ENCODE peak calls at places on chromosomes 11 and 22, in four cellular contexts. B is CD4-positive, alpha-beta T cell; C is caudate nucleus; S is stimulated activated CD4-positive, alpha-beta T cell treated with anti-CD3 and anti-CD28 coated beads, Interleukin-15, amount 100 ng/mL, for 48 hours. K is an unnamed sample.

GRCh38 chr22:46010177-46010867 is 33.4 kb upstream of the WNT7B start:
- DNase-seq in S (no peak), C (no peak), B (no peak), K (no peak)

GRCh38 chr11:76335827-76336226 is 45.1 kb downstream of the THAP12 start:
- DNase-seq in S (no peak), C (no peak), B (no peak), K (no peak)

GRCh38 chr11:73949912-73950311 is 914 bp upstream of the DNAJB13 start:
- DNase-seq in S (no peak), B (no peak), C (no peak), K (no peak)

GRCh38 chr11:35166369-35167360 is 27.7 kb downstream of the CD44 start:
- DNase-seq in C (no peak), B (no peak), S (no peak), K (peak)

GRCh38 chr22:24145446-24146189 is 35.7 kb upstream of the SUSD2 start:
- DNase-seq in S (no peak), B (no peak), C (no peak), K (no peak)

GRCh38 chr11:95371147-95371546 is 140.1 kb upstream of the SESN3 start:
- DNase-seq in S (no peak), B (no peak), C (no peak), K (no peak)

GRCh38 chr22:41286639-41287091 is 678 bp upstream of the RANGAP1 start:
- DNase-seq in C (no peak), S (peak), B (peak), K (peak)

GRCh38 chr22:44033689-44034088 is 9.6 kb downstream of the PARVB start:
- DNase-seq in B (no peak), S (no peak), C (no peak), K (no peak)

GRCh38 chr11:126048198-126048597 is 14.5 kb downstream of the CDON start:
- DNase-seq in C (no peak), S (no peak), B (no peak), K (no peak)

GRCh38 chr11:69211540-69212120 is 55.9 kb downstream of the SMIM38 start:
- DNase-seq in S (no peak), B (no peak), C (no peak), K (no peak)

GRCh38 chr11:69373251-69373635 is 79.3 kb downstream of the MYEOV start:
- DNase-seq in B (no peak), C (no peak), S (no peak), K (no peak)

GRCh38 chr11:124867700-124868099 is 2.5 kb downstream of the ROBO3 start:
- DNase-seq in C (no peak), S (no peak), B (no peak), K (peak)

GRCh38 chr11:131760191-131760951 is 390.0 kb downstream of the NTM start:
- DNase-seq in S (no peak), B (no peak), C (peak), K (no peak)

GRCh38 chr22:26168199-26168915 is 905 bp upstream of the SEZ6L start:
- DNase-seq in B (no peak), S (no peak), C (no peak), K (no peak)

GRCh38 chr11:17743026-17743807 is 8.6 kb downstream of the KCNC1 start:
- DNase-seq in B (no peak), C (no peak), S (no peak), K (no peak)

GRCh38 chr22:39748877-39749276 is 144.7 kb downstream of the ENTHD1 start:
- DNase-seq in B (no peak), C (no peak), S (no peak), K (no peak)

GRCh38 chr11:88313441-88313840 is 24.1 kb downstream of the CTSC start:
- DNase-seq in C (peak), S (no peak), B (no peak), K (no peak)

GRCh38 chr11:125214466-125215204 is 50.1 kb downstream of the PKNOX2 start:
- DNase-seq in C (no peak), S (no peak), B (no peak), K (no peak)

GRCh38 chr22:45469573-45470383 is 32.9 kb upstream of the FBLN1 start:
- DNase-seq in C (no peak), B (no peak), S (no peak), K (no peak)

GRCh38 chr11:35352107-35352888 is 67.1 kb downstream of the SLC1A2 start:
- DNase-seq in B (no peak), S (no peak), C (no peak), K (no peak)

GRCh38 chr22:26546282-26546681 is 34.0 kb upstream of the TFIP11 start:
- DNase-seq in B (no peak), S (no peak), C (peak), K (no peak)

GRCh38 chr22:45865561-45866397 is 111.2 kb downstream of the WNT7B start:
- DNase-seq in S (no peak), B (no peak), C (no peak), K (no peak)

GRCh38 chr11:3972431-3972830 is 117.0 kb downstream of the STIM1 start:
- DNase-seq in B (no peak), S (no peak), C (no peak), K (no peak)

GRCh38 chr11:355581-356458 is 13.5 kb upstream of the B4GALNT4 start:
- DNase-seq in S (peak), B (peak), C (peak), K (peak)

GRCh38 chr22:27278986-27279385 is 522.6 kb downstream of the MN1 start:
- DNase-seq in S (no peak), B (no peak), C (no peak), K (no peak)

GRCh38 chr11:488062-488461 is 19.0 kb downstream of the RNH1 start:
- DNase-seq in S (no peak), B (no peak), C (no peak), K (no peak)

GRCh38 chr11:47586043-47586442 is 435 bp upstream of the FAM180B start:
- DNase-seq in S (no peak), C (no peak), B (no peak), K (no peak)

GRCh38 chr22:23718371-23719165 is 27.8 kb downstream of the RGL4 start:
- DNase-seq in C (no peak), S (no peak), B (no peak), K (peak)

GRCh38 chr11:132035228-132035627 is 664.8 kb downstream of the NTM start:
- DNase-seq in B (no peak), S (no peak), C (no peak), K (no peak)

GRCh38 chr11:111344032-111344431 is 35.0 kb downstream of the POU2AF1 start:
- DNase-seq in B (no peak), S (no peak), C (no peak), K (peak)

GRCh38 chr11:103870821-103871309 is 165.6 kb upstream of the DDI1 start:
- DNase-seq in B (no peak), C (no peak), S (no peak), K (no peak)

K was measured in A549.